ENCODE peak calls at places on chromosomes 6 and 20, in five cellular contexts. N is coronary artery, L is Peyer's patch, X is left lung, W is transverse colon. B is an unnamed sample.
A peak's percentile ranks its signal among the peaks of the same experiment; 100 is the strongest.

GRCh38 chr6:293185-294174 is 1.2 kb downstream of the DUSP22 start:
- DNase-seq in N (peak; percentile 84), L (no peak), X (no peak), W (peak; percentile 59), B (peak; percentile 13)

GRCh38 chr6:9409126-9409525 is 973.8 kb upstream of the SLC35B3 start:
- DNase-seq in N (no peak), L (no peak), X (no peak), W (no peak), B (no peak)

GRCh38 chr6:19691465-19692167 is 145.6 kb upstream of the ID4 start:
- DNase-seq in N (no peak), L (no peak), X (no peak), W (no peak), B (no peak)

GRCh38 chr6:3325210-3325609 is 66.5 kb downstream of the PSMG4 start:
- DNase-seq in N (peak; percentile 26), L (no peak), X (no peak), W (no peak), B (no peak)

GRCh38 chr6:25928562-25929324 is 1.7 kb downstream of the SLC17A2 start:
- DNase-seq in N (no peak), L (no peak), X (no peak), W (no peak), B (no peak)

GRCh38 chr6:131001945-131002661 is 60.9 kb downstream of the EPB41L2 start:
- DNase-seq in N (no peak), L (no peak), X (no peak), W (no peak), B (no peak)

GRCh38 chr6:40936810-40937209 is 102.2 kb downstream of the UNC5CL start:
- DNase-seq in N (no peak), L (no peak), X (no peak), W (no peak), B (no peak)

GRCh38 chr6:45727824-45728449 is 287.7 kb downstream of the CLIC5 start:
- DNase-seq in N (no peak), L (no peak), X (no peak), W (no peak), B (no peak)

GRCh38 chr6:162921062-162921461 is 193.3 kb downstream of the PACRG start:
- DNase-seq in N (no peak), L (no peak), X (no peak), W (no peak), B (no peak)

GRCh38 chr6:170031684-170032121 is 259.2 kb downstream of the DLL1 start:
- DNase-seq in N (peak; percentile 54), L (no peak), X (no peak), W (peak; percentile 7), B (no peak)

GRCh38 chr6:148513145-148514071 is 170.8 kb downstream of the SASH1 start:
- DNase-seq in N (no peak), L (no peak), X (peak; percentile 57), W (no peak), B (no peak)

GRCh38 chr20:43680976-43681375 is 14.1 kb downstream of the MYBL2 start:
- DNase-seq in N (no peak), L (no peak), X (no peak), W (no peak), B (no peak)

GRCh38 chr6:25717856-25718740 is 36.4 kb upstream of the SLC17A4 start:
- DNase-seq in N (no peak), L (no peak), X (no peak), W (no peak), B (peak; percentile 12)

GRCh38 chr20:32519367-32519730 is 65.8 kb downstream of the NOL4L start:
- DNase-seq in N (no peak), L (no peak), X (no peak), W (no peak), B (no peak)

GRCh38 chr6:68778356-68779020 is 143.4 kb downstream of the ADGRB3 start:
- DNase-seq in N (no peak), L (no peak), X (no peak), W (no peak), B (no peak)

GRCh38 chr20:61948586-61949362 is 116.9 kb downstream of the TAF4 start:
- DNase-seq in N (no peak), L (no peak), X (peak; percentile 25), W (no peak), B (no peak)

GRCh38 chr6:153000243-153000642 is 2.3 kb downstream of the MTRF1L start:
- DNase-seq in N (no peak), L (no peak), X (no peak), W (no peak), B (no peak)
- H3K4me3 ChIP-seq in N (no peak overlapping the region), L (no peak overlapping the region), X (no peak overlapping the region), W (no peak overlapping the region), B (no peak overlapping the region)

DNA sequence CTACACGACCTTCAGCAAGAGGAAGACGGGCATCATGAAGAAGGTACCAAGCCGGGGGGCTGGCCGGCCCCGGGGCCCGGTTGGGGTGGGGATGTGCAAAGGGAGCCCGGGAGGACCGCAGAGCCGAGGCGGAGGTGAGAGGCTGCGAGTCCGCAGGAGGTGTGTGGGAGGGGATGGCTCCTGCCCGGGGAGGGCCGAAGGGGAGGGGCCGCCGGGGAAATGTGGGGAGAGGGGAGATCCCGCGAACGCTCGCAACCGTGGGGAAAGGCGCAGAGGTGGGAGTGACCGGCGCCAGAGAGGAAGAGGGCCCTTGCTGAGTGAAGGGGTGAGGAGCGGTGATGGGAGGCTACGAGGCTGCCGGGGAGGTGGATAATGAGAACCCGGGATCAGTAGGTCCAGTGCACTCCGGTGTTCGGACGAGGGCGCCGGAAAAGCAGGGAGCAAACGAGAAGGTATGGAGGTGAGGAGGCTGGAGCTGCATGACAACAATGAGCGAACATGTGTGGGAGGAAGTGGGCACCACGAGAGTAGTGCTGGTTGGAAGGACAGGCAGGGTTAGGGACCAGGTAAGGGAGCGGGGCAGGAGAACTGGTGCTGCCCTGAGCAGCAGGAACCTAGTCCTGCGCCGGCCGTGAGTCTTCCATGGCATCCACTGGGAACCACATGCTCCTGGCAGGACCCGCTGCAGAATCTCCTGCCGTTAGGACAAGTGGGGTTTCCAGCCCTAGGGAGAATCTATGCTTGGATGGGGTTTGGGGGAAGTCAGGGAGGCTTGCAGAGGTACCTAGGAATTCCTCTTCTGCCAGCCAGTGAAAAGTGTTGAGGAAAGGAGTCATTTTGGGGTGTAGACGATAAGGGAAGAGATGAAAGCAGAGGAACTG is 1.3 kb downstream of the SRF start:
- DNase-seq in N (peak; percentile 86), L (peak; percentile 55), X (peak; percentile 63), W (peak; percentile 62), B (peak; percentile 42)
- H3K4me3 ChIP-seq in N (peak overlapping the region; percentile 97), L (peak overlapping the region; percentile 90), X (peak overlapping the region; percentile 85), W (peak overlapping the region; percentile 93), B (peak overlapping the region; percentile 81)

DNA sequence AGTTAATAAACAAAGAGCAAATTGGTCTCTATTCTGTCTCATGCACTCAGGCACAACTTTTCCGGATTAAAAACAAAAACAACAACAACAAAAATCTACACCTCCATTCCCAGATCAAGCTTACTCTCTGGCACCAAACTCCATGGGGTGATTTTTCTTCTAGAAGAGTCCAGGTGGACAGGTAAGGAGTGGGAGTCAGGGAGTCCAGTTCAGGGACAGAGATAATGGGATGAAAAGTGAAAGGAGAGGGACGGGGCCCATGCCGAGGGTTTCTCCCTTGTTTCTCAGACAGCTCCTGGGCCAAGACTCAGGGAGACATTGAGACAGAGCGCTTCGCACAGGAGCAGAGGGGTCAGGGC is 437 bp upstream of the HLA-A start:
- DNase-seq in N (no peak), L (no peak), X (no peak), W (no peak), B (no peak)
- H3K4me3 ChIP-seq in N (peak overlapping the region; percentile 88), L (peak overlapping the region; percentile 83), X (peak overlapping the region; percentile 2), W (peak overlapping the region; percentile 78), B (peak overlapping the region; percentile 62)

GRCh38 chr20:20195011-20195705 is 142.8 kb downstream of the CFAP61 start:
- DNase-seq in N (no peak), L (no peak), X (no peak), W (no peak), B (no peak)
- H3K4me3 ChIP-seq in N (no peak overlapping the region), L (no peak overlapping the region), X (no peak overlapping the region), W (no peak overlapping the region), B (no peak overlapping the region)

DNA sequence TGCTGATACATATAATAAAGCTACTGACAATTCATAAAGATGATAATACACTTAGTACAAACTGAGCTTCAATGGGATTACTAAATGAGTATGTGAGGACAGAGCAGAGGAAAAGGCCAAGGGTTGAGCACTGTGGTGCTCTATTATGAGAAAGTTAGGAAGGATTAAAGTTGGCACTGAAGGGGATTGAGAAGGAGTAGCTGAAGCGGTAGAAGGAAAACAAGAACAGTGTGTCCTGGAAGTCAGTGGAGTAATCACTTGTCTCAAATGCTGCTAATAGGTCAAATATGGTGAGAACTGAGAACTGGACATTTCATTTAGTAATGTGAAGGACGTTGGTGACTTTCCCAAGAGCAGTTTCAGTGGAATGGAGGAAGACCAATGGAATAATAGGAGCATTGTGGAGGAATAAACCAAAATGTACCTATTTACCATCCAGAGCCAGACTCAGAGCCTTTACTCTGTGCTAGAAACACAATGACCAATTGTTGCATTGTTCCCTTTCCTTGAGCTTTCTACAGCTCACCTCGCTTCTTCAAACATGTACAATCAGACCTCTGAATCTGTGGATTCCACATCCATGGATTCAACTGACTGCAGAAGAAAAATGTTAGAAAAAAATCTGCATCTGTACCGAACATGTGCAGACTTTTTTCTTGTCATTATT is 255.9 kb downstream of the LAMA2 start:
- DNase-seq in N (no peak), L (no peak), X (no peak), W (no peak), B (no peak)
- H3K4me3 ChIP-seq in N (no peak overlapping the region), L (no peak overlapping the region), X (no peak overlapping the region), W (no peak overlapping the region), B (no peak overlapping the region)